ENCODE peak calls at places on chromosome 22, in six cellular contexts. P, W, H, Z, I and Q are unnamed samples.

GRCh38 chr22:43792905-43793304 is 19.2 kb downstream of the EFCAB6 start:
- DNase-seq in W (no peak), H (no peak), I (no peak), P (no peak), Z (no peak), Q (no peak)

GRCh38 chr22:41285441-41285819 is 557 bp downstream of the RANGAP1 start:
- DNase-seq in Z (peak), P (peak), W (no peak), I (peak), H (peak), Q (peak)

GRCh38 chr22:42427211-42427610 is 5.0 kb downstream of the NFAM1 start:
- DNase-seq in H (no peak), W (no peak), P (no peak), I (no peak), Z (no peak), Q (no peak)

GRCh38 chr22:40463727-40464126 is 93.3 kb downstream of the SGSM3 start:
- DNase-seq in H (no peak), Z (peak), P (no peak), W (no peak), I (no peak), Q (no peak)

GRCh38 chr22:40046126-40046525 is 51.4 kb downstream of the FAM83F start:
- DNase-seq in Z (peak), P (no peak), H (no peak), W (no peak), I (no peak), Q (no peak)

GRCh38 chr22:30968015-30968923 is at the start of gene MORC2:
- DNase-seq in P (no peak), H (peak), W (peak), I (no peak), Z (no peak), Q (peak)

GRCh38 chr22:50162391-50162956 is 8.1 kb upstream of the PANX2 start:
- DNase-seq in P (no peak), I (no peak), H (no peak), Z (no peak), W (no peak), Q (no peak)

GRCh38 chr22:43333978-43334377 is 9.2 kb downstream of the SCUBE1 start:
- DNase-seq in H (no peak), I (no peak), Z (no peak), W (no peak), P (no peak), Q (no peak)

GRCh38 chr22:40668611-40669390 is 10.5 kb upstream of the MCHR1 start:
- DNase-seq in I (no peak), P (no peak), W (peak), H (no peak), Z (no peak), Q (no peak)

GRCh38 chr22:35314161-35314942 is 14.7 kb downstream of the TOM1 start:
- DNase-seq in P (no peak), W (no peak), H (peak), I (no peak), Z (no peak), Q (peak)

GRCh38 chr22:21876486-21877176 is 9.2 kb upstream of the MAPK1 start:
- DNase-seq in P (no peak), I (no peak), W (no peak), H (no peak), Z (no peak), Q (no peak)

GRCh38 chr22:20412474-20413216 is 18.7 kb downstream of the ZNF74 start:
- DNase-seq in W (no peak), Z (no peak), H (no peak), P (no peak), I (no peak), Q (no peak)
- H3K27ac ChIP-seq in W (no peak), Z (peak), H (no peak), P (no peak), I (no peak), Q (no peak)

DNA sequence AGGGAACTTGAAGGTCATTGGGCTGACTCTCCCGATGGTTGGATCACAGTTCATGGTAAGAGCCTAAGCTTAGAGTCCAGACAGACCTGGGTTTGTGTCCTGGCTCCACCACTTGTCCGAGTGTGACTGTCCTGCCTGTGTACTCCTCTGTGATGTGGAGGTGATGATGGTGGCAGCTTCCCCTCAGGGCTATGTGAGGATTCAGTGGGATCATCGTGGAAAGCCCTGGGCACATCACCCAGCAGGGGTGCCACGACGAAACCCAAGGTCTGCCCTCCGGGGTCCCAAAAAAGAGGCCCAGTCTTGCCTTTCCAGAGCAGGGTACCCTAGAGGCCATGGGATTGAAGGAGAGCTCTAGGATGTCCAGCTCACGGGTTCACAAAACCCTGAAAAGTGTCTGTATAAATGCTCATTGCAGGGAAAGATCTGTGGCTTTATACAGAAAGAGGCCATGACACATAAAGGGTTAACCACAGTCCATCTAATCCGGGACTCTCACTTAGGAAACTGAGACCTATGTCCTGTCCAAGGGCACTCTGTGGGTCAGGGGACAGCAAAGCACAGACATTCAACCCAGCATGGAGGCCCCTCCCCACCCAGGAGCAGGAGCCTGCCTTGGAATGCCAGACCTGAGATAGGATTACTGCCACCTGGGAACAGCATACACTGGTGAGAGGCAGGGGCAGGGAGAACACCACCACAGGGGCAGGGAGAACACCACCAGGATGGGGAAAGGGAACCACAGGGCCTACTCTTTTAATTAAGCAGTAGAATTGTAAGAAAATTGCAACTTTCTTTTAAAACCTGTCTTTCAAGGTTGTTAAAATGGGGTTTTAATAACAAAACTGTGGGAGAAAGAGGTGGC is 51.3 kb downstream of the IGLL5 start:
- DNase-seq in W (no peak), I (no peak), Z (no peak), P (no peak), H (no peak), Q (no peak)
- H3K27ac ChIP-seq in W (no peak), I (no peak), Z (no peak), P (no peak), H (no peak), Q (no peak)

GRCh38 chr22:17570851-17571631 is 7.7 kb downstream of the SLC25A18 start:
- DNase-seq in W (no peak), Z (no peak), H (peak), P (peak), I (no peak), Q (peak)
- H3K27ac ChIP-seq in W (no peak), Z (no peak), H (peak), P (peak), I (no peak), Q (no peak)

GRCh38 chr22:46844606-46845210 is 82.3 kb downstream of the TBC1D22A start:
- DNase-seq in W (no peak), I (no peak), H (peak), P (no peak), Z (no peak), Q (no peak)
- H3K27ac ChIP-seq in W (no peak), I (no peak), H (no peak), P (no peak), Z (no peak), Q (no peak)

DNA sequence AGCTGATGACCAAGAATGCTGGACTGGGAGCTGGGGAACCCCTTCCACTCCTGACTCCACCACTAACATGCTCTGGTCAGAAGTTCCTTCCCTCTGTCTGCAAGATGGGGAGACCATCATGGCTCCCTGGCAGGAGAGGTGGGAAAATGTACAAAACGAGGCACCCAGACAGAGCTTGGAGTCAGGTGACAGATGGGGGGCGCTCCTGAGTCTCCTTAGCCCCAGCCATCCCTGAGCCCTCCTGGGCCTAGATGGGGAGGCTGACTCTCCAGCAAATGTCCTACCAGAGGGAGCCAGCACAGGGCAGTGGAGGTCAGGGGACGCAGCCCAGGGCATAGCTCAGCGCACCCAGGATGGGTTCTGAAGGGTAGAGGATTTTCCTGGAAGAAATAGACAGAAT is 20.0 kb downstream of the KCNJ4 start:
- DNase-seq in Z (no peak), H (no peak), I (no peak), W (no peak), P (no peak), Q (no peak)
- H3K27ac ChIP-seq in Z (no peak), H (no peak), I (no peak), W (no peak), P (no peak), Q (no peak)

GRCh38 chr22:19879651-19879995 is 24.9 kb upstream of the GNB1L start:
- DNase-seq in Z (no peak), H (peak), P (no peak), W (no peak), I (no peak), Q (no peak)
- H3K27ac ChIP-seq in Z (no peak), H (no peak), P (no peak), W (peak), I (no peak), Q (peak)

GRCh38 chr22:29932121-29932520 is 49.1 kb downstream of the MTMR3 start:
- DNase-seq in P (no peak), W (no peak), H (no peak), Z (no peak), I (no peak), Q (no peak)
- H3K27ac ChIP-seq in P (no peak), W (no peak), H (no peak), Z (no peak), I (no peak), Q (no peak)

GRCh38 chr22:37891926-37892325 is 14.2 kb upstream of the MICALL1 start:
- DNase-seq in P (no peak), W (no peak), H (no peak), I (no peak), Z (no peak), Q (no peak)

GRCh38 chr22:37893583-37893983 is 12.5 kb upstream of the MICALL1 start:
- DNase-seq in Z (no peak), W (no peak), P (no peak), H (no peak), I (no peak), Q (no peak)

GRCh38 chr22:37896181-37896592 is 9.9 kb upstream of the MICALL1 start:
- DNase-seq in Z (peak), P (no peak), W (no peak), I (peak), H (no peak), Q (no peak)

GRCh38 chr22:37894939-37895670 is 11.0 kb upstream of the MICALL1 start:
- DNase-seq in W (no peak), H (no peak), I (no peak), P (no peak), Z (no peak), Q (no peak)

DNA sequence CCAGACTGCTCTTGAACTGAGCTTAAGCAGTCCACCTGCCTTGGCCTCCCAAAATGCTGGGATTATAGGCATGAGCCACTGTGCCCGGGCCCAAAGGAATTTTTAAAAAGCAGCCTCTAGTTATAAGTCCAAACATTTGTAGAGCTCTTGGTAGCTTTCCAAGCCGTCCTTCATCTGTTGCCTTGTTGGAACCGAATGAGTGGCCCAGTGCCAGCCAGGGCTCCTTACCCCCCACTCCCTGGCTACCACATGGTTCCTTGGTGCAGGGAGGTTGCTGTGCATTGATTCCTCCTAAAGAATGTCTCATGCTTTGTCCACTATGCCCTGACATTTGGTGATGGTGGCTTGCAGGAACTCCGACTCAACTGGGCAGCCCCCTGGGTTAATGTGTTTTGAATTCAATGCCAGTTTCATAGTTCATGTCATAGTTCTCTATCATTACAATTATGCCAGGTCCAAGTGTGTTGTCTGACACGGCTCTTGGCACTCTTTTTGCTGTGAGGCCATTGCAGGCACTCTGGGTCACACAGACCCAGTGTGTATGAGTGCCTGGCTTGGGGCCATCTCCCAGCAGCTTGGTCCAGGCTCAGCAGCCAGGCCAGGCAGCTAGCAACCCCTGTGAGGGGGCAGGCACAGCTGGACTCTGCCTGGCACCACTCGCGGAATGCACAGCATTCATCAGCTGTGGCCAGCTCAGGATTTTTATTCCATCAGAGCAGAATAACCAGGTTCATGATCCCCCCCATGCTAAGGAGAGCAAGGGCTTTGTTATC is 13.3 kb upstream of the MICALL1 start:
- DNase-seq in I (no peak), P (peak), W (no peak), H (no peak), Z (no peak), Q (no peak)
- H3K27ac ChIP-seq in I (no peak), P (no peak), W (no peak), H (peak), Z (no peak), Q (no peak)